ENCODE peak calls at places on chromosomes 13 and 19, in four cellular contexts. K, D, O and A are unnamed samples.

GRCh38 chr19:34500656-34501120 is 19.1 kb downstream of the WTIP start:
- DNase-seq in O (no peak), K (no peak), D (no peak), A (no peak)

GRCh38 chr13:110466261-110466660 is 95.3 kb downstream of the RAB20 start:
- DNase-seq in O (no peak), D (no peak), K (no peak), A (no peak)

GRCh38 chr19:49441210-49441959 is at the start of gene SLC17A7:
- DNase-seq in K (peak; percentile 34), O (no peak), D (peak; percentile 82), A (no peak)

GRCh38 chr13:83312194-83312593 is 570.1 kb downstream of the SLITRK1 start:
- DNase-seq in D (no peak), O (no peak), K (no peak), A (no peak)

GRCh38 chr13:94933230-94933751 is 220.9 kb upstream of the SOX21 start:
- DNase-seq in D (no peak), K (no peak), O (no peak), A (no peak)

GRCh38 chr19:2900296-2901252 is at the start of gene ZNF57:
- DNase-seq in O (peak; percentile 100), K (peak; percentile 100), D (peak; percentile 96), A (peak; percentile 100)

GRCh38 chr19:16118489-16119033 is 6.9 kb downstream of the RAB8A start:
- DNase-seq in O (peak; percentile 52), K (peak; percentile 76), D (no peak), A (no peak)

GRCh38 chr13:19860884-19861655 is 2.4 kb downstream of the ZMYM5 start:
- DNase-seq in K (no peak), O (no peak), D (no peak), A (no peak)

GRCh38 chr13:45207319-45207718 is 6.5 kb upstream of the KCTD4 start:
- DNase-seq in D (no peak), K (no peak), O (no peak), A (no peak)

GRCh38 chr13:30652746-30653145 is 35.0 kb downstream of the USPL1 start:
- DNase-seq in K (no peak), D (no peak), O (no peak), A (no peak)

GRCh38 chr13:46531953-46532352 is 21.0 kb upstream of the LRCH1 start:
- DNase-seq in O (no peak), D (no peak), K (no peak), A (no peak)

GRCh38 chr13:110683203-110683883 is 22.6 kb downstream of the CARS2 start:
- DNase-seq in K (no peak), O (no peak), D (no peak), A (no peak)

GRCh38 chr13:45809810-45810394 is 41.7 kb downstream of the SIAH3 start:
- DNase-seq in O (no peak), K (no peak), D (no peak), A (no peak)

GRCh38 chr13:44651209-44651608 is 75.1 kb upstream of the TSC22D1 start:
- DNase-seq in K (no peak), D (no peak), O (no peak), A (no peak)

GRCh38 chr13:23750383-23751121 is 138.6 kb downstream of the MIPEP start:
- DNase-seq in O (no peak), D (no peak), K (no peak), A (no peak)

GRCh38 chr19:40592170-40592569 is 9.0 kb upstream of the LTBP4 start:
- DNase-seq in D (no peak), K (no peak), O (no peak), A (no peak)

GRCh38 chr19:29516821-29517395 is 8.9 kb upstream of the VSTM2B start:
- DNase-seq in K (no peak), O (no peak), D (no peak), A (no peak)

GRCh38 chr13:113105032-113105993 is at the start of gene F7:
- DNase-seq in K (peak; percentile 17), D (no peak), O (no peak), A (no peak)

GRCh38 chr19:51185868-51186215 is 39.0 kb upstream of the CD33 start:
- DNase-seq in O (no peak), K (no peak), D (no peak), A (no peak)

GRCh38 chr13:85408415-85408814 is 390.8 kb downstream of the SLITRK6 start:
- DNase-seq in K (no peak), D (no peak), O (no peak), A (no peak)

GRCh38 chr19:18349524-18350128 is 9.2 kb downstream of the PGPEP1 start:
- DNase-seq in D (peak; percentile 75), K (peak; percentile 63), O (peak; percentile 67), A (peak; percentile 61)

GRCh38 chr19:2113436-2114211 is 16.9 kb downstream of the IZUMO4 start:
- DNase-seq in O (no peak), D (no peak), K (no peak), A (no peak)

GRCh38 chr13:46303743-46304385 is 83.2 kb downstream of the RUBCNL start:
- DNase-seq in D (no peak), O (no peak), K (no peak), A (no peak)

GRCh38 chr19:38649305-38650179 is 2.1 kb downstream of the ACTN4 start:
- DNase-seq in D (no peak), O (peak; percentile 61), K (peak; percentile 86), A (peak; percentile 58)

DNA sequence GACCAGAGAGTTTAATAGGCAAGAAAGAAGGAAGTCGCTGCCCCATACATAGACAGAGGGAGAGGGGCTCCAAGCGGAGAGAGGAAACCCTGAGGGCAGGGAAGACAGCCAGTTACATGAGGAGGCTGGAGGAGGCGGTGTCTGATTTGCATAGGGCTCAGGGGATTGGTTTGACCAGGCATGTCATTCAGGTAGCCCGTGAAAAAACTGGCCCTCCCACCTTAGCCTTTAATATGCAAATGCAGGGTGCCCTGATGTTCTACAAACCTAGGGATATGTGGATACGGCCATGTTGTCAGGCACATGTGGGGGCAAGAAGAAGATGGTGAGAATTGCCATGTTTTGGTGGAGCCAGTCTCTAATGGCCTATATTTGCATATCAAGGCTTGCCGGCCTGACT is 1461.6 kb downstream of the PCDH9 start:
- DNase-seq in O (no peak), D (no peak), K (no peak), A (no peak)
- TF ChIP-seq POLR2A in O (no peak), D (no peak), K (no peak), A (no peak)

GRCh38 chr13:35887028-35887666 is 244.0 kb downstream of the DCLK1 start:
- DNase-seq in K (no peak), D (peak; percentile 24), O (no peak), A (no peak)

GRCh38 chr13:35889560-35889959 is 241.6 kb downstream of the DCLK1 start:
- DNase-seq in D (no peak), O (no peak), K (no peak), A (no peak)

GRCh38 chr13:35891973-35892441 is 239.2 kb downstream of the DCLK1 start:
- DNase-seq in K (no peak), O (no peak), D (no peak), A (no peak)

GRCh38 chr13:35891486-35891885 is 239.7 kb downstream of the DCLK1 start:
- DNase-seq in K (no peak), D (peak; percentile 27), O (no peak), A (no peak)

DNA sequence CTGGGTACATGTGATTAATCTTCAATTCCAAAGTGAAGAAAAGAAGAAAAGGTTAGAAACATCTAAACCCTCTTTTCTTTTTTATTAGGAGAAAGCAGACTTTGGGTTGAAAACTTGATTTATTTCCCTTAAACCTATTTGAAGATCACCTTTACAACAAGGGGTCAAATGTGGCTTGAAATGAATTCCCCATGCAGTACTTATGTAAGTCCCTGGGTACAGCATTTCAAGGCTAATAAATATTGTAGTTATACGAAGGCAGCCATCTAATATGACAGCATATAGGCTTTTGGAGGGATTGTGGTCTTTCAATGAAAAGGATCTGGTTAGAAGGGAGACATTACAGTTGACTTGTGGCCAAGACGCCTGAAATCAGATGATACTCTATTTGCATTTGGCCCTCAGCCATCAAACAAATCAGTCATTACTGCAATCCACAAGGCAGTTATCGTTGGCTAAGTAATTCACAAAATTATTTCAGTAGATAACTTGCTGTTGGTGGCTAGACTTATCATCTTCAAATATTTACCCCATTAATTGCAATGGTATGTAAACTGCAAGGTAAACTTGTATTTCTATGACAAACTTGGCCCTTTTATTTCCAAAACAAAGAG is 242.7 kb downstream of the DCLK1 start:
- DNase-seq in K (no peak), D (no peak), O (no peak), A (no peak)
- TF ChIP-seq POLR2AphosphoS5 in K (no peak), D (no peak), O (no peak), A (no peak)

DNA sequence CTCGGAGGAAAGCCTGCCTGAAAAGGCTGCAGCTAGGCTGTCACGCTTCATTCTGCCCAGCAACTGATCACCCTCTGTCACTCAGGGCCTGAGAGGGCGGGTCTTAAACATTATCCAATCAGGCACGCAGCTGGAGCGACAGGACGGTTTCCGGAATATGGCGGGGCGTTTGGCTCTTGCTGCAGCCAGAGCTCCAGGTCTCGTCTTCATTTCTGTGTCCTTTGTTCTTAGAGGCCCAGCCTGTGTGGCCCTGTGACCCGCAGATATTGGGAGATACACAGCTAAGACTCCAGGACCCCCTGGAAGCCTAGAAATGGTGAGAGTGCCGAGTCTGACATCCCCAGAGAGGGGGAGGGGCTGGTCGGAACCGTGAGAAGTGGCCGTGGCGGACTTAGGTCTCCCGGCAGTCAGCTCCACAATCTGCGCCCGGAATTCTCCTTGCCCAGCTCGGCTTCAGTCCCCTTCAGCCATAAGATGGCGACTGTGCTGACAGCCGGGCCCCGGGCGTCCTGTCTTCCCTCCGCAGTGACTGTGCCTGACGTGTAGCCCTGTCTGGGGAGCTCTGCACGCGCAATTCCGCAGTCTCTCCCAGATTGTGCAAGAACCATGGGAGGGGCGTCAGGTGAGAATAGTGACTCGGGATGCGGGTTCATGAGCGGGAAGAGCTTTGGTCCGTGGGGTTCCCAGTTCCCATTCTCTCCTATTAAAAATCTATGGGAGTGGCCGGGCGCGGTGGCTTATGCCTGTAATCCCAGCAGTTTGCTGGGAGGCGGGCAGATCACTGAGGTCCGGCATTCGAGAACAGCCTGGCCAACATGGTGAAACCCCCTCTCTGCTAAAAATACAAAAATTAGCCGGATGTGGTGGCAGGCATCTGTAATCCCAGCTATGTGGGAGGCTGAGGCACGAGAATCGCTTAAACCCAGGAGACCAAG is at the start of gene ZNF429:
- DNase-seq in K (peak; percentile 94), D (peak; percentile 88), O (peak; percentile 92), A (peak; percentile 93)
- TF ChIP-seq POLR2A in K (peak; percentile 70), D (peak; percentile 83), O (no peak), A (peak; percentile 70)

GRCh38 chr13:40288259-40288658 is 378.2 kb downstream of the FOXO1 start:
- DNase-seq in D (no peak), K (no peak), O (no peak), A (no peak)

GRCh38 chr13:40285634-40286033 is 380.8 kb downstream of the FOXO1 start:
- DNase-seq in D (no peak), K (no peak), O (no peak), A (no peak)

GRCh38 chr13:40287428-40287827 is 379.0 kb downstream of the FOXO1 start:
- DNase-seq in D (no peak), O (no peak), K (no peak), A (no peak)

DNA sequence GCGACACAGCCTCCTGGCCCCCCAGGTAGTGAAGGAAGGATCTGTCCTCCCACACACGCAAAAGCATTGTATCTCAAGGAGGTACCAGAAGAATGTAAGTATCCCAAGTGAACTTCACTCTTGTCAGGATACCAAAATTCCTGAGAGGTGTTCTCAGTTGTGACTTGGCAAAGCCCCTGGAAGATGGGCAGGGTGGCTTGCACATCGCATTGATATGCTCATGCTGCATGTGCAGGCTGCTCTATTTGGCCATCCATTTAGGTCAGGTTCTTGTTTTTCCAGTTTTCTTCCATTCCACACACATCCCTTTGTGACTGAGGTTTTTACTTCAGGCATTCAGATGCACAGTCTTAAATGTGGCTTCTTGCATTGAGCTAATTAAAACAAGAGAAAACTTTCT is 382.8 kb downstream of the FOXO1 start:
- DNase-seq in O (no peak), K (no peak), D (no peak), A (peak; percentile 86)
- TF ChIP-seq POLR2AphosphoS5 in O (no peak), K (no peak), D (no peak), A (no peak)

GRCh38 chr19:42069619-42070293 is at the start of gene GRIK5:
- DNase-seq in O (no peak), K (no peak), D (peak; percentile 67), A (no peak)
- TF ChIP-seq POLR2A in O (no peak), K (no peak), D (no peak), A (no peak)